ENCODE peak calls at places on chromosome 15, in five cellular contexts. M is AG08395; D is CD8-positive, alpha-beta memory T cell; P is fibroblast of the aortic adventitia; E is activated gamma-delta T cell. H is an unnamed sample.

GRCh38 chr15:64582202-64582601 is 121.8 kb downstream of the ZNF609 start:
- DNase-seq in M (no peak), D (no peak), P (no peak), E (no peak), H (no peak)

GRCh38 chr15:22944651-22945050 is 35.5 kb downstream of the CYFIP1 start:
- DNase-seq in M (no peak), D (no peak), P (no peak), E (no peak), H (peak)

GRCh38 chr15:62087671-62088360 is 21.0 kb downstream of the C2CD4A start:
- DNase-seq in M (peak), D (no peak), P (peak), E (no peak), H (no peak)

GRCh38 chr15:54884312-54884711 is 312.4 kb downstream of the RSL24D1 start:
- DNase-seq in M (no peak), D (no peak), P (no peak), E (no peak), H (no peak)

GRCh38 chr15:39628821-39629220 is 47.9 kb downstream of the THBS1 start:
- DNase-seq in M (no peak), D (no peak), P (peak), E (no peak), H (no peak)

GRCh38 chr15:51444807-51445206 is 103.4 kb downstream of the GLDN start:
- DNase-seq in M (no peak), D (no peak), P (no peak), E (no peak), H (no peak)

GRCh38 chr15:79051941-79052731 is 38.4 kb downstream of the RASGRF1 start:
- DNase-seq in M (no peak), D (no peak), P (no peak), E (no peak), H (no peak)

GRCh38 chr15:33675246-33675645 is 293.1 kb upstream of the CHRM5 start:
- DNase-seq in M (peak), D (no peak), P (peak), E (no peak), H (no peak)

GRCh38 chr15:89409993-89410767 is 75.6 kb upstream of the POLG start:
- DNase-seq in M (no peak), D (no peak), P (no peak), E (no peak), H (no peak)

GRCh38 chr15:59570364-59570763 is 41.2 kb upstream of the GCNT3 start:
- DNase-seq in M (no peak), D (no peak), P (no peak), E (no peak), H (peak)

GRCh38 chr15:100601158-100601557 is 826 bp downstream of the LINS1 start:
- DNase-seq in M (no peak), D (peak), P (peak), E (peak), H (no peak)